ENCODE peak calls at places on chromosomes 1 and 21, in seven cellular contexts. T is smooth muscle cell of the brain vasculature; D is neural crest cell; P is GM04504; G is stimulated activated CD8-positive, alpha-beta memory T cell treated with anti-CD3 and anti-CD28 coated beads, Interleukin-4, amount 100 ng/mL, for 24 hours; M is effector CD8-positive, alpha-beta T cell; Q is GM12891. K is an unnamed sample.
A peak's percentile ranks its signal among the peaks of the same experiment; 100 is the strongest.

GRCh38 chr1:115677570-115677969 is 35.8 kb downstream of the VANGL1 start:
- DNase-seq in M (no peak), P (no peak), T (no peak), G (no peak), Q (no peak), D (no peak), K (no peak)

GRCh38 chr1:150596095-150596892 is 16.9 kb upstream of the MCL1 start:
- DNase-seq in M (no peak), G (no peak), Q (no peak), D (no peak), T (no peak), P (no peak), K (no peak)

GRCh38 chr1:41464886-41465285 is 19.6 kb downstream of the EDN2 start:
- DNase-seq in D (no peak), Q (no peak), M (no peak), T (no peak), G (no peak), P (no peak), K (no peak)

GRCh38 chr1:62904537-62904936 is 120.6 kb downstream of the ATG4C start:
- DNase-seq in T (no peak), G (no peak), Q (no peak), D (no peak), P (no peak), M (no peak), K (no peak)

GRCh38 chr1:190084552-190084951 is 393.1 kb downstream of the BRINP3 start:
- DNase-seq in T (no peak), P (no peak), G (no peak), D (peak; percentile 7), Q (no peak), M (no peak), K (no peak)

GRCh38 chr1:53259932-53260331 is 21.6 kb upstream of the MAGOH start:
- DNase-seq in T (no peak), M (no peak), P (no peak), G (no peak), Q (no peak), D (no peak), K (no peak)

GRCh38 chr21:35619184-35619583 is 441.1 kb downstream of the SETD4 start:
- DNase-seq in Q (no peak), D (no peak), T (no peak), M (no peak), G (no peak), P (no peak), K (peak; percentile 45)

GRCh38 chr1:208179303-208179702 is 64.9 kb downstream of the PLXNA2 start:
- DNase-seq in P (no peak), D (no peak), Q (no peak), M (no peak), G (no peak), T (no peak), K (no peak)

GRCh38 chr1:165869343-165869742 is 41.9 kb downstream of the UCK2 start:
- DNase-seq in M (no peak), Q (no peak), P (no peak), T (no peak), D (no peak), G (no peak), K (no peak)

GRCh38 chr1:32684167-32684811 is 18.3 kb downstream of the SYNC start:
- DNase-seq in D (no peak), G (no peak), Q (no peak), M (no peak), T (no peak), P (peak; percentile 56), K (no peak)

GRCh38 chr1:180800945-180801344 is 111.8 kb upstream of the KIAA1614 start:
- DNase-seq in G (no peak), P (no peak), Q (no peak), T (no peak), M (no peak), D (no peak), K (no peak)

GRCh38 chr1:236123563-236123962 is 18.8 kb upstream of the GPR137B start:
- DNase-seq in Q (no peak), D (no peak), T (no peak), P (no peak), G (no peak), M (no peak), K (no peak)

GRCh38 chr21:35559128-35559831 is 501.0 kb downstream of the SETD4 start:
- DNase-seq in T (peak; percentile 82), M (no peak), D (no peak), P (peak; percentile 87), Q (no peak), G (no peak), K (peak; percentile 96)

GRCh38 chr1:162168261-162168660 is 98.8 kb downstream of the NOS1AP start:
- DNase-seq in P (no peak), D (no peak), M (no peak), T (no peak), G (no peak), Q (no peak), K (no peak)

GRCh38 chr1:41671116-41671755 is 186.8 kb upstream of the EDN2 start:
- DNase-seq in G (no peak), T (no peak), D (no peak), P (no peak), Q (no peak), M (no peak), K (no peak)

GRCh38 chr1:47703161-47703825 is 265.4 kb downstream of the FOXD2 start:
- DNase-seq in M (no peak), D (no peak), Q (no peak), G (no peak), P (no peak), T (no peak), K (no peak)

GRCh38 chr1:211420389-211420788 is 71.6 kb downstream of the RD3 start:
- DNase-seq in M (no peak), G (no peak), P (no peak), T (peak; percentile 62), Q (no peak), D (no peak), K (no peak)

GRCh38 chr1:164611754-164612642 is 53.0 kb downstream of the PBX1 start:
- DNase-seq in M (no peak), Q (no peak), D (peak; percentile 16), P (no peak), T (peak; percentile 57), G (no peak), K (no peak)

GRCh38 chr1:91529856-91530255 is 29.2 kb downstream of the CDC7 start:
- DNase-seq in G (no peak), T (no peak), D (no peak), M (no peak), P (peak; percentile 25), Q (no peak), K (peak; percentile 24)

GRCh38 chr1:110976089-110976488 is 12.4 kb upstream of the LRIF1 start:
- DNase-seq in Q (no peak), D (no peak), T (no peak), M (no peak), P (no peak), G (no peak), K (no peak)

GRCh38 chr1:21914880-21915640 is 22.1 kb downstream of the HSPG2 start:
- DNase-seq in T (no peak), Q (no peak), D (no peak), P (no peak), M (no peak), G (no peak), K (no peak)

GRCh38 chr1:241550318-241550717 is 18.1 kb downstream of the KMO start:
- DNase-seq in G (no peak), P (no peak), T (no peak), D (no peak), Q (no peak), M (no peak), K (no peak)

GRCh38 chr1:238139713-238140112 is 249.0 kb upstream of the ZP4 start:
- DNase-seq in Q (no peak), T (no peak), D (no peak), G (no peak), M (no peak), P (no peak), K (no peak)

GRCh38 chr1:45543599-45544417 is 6.8 kb upstream of the AKR1A1 start:
- DNase-seq in T (no peak), D (no peak), M (peak; percentile 52), P (no peak), G (peak; percentile 52), Q (no peak), K (no peak)

GRCh38 chr1:234724517-234725176 is 114.7 kb upstream of the IRF2BP2 start:
- DNase-seq in D (no peak), P (peak; percentile 64), Q (no peak), G (no peak), T (no peak), M (no peak), K (no peak)

GRCh38 chr1:214552174-214552608 is 789 bp upstream of the PTPN14 start:
- DNase-seq in G (no peak), M (no peak), Q (peak; percentile 20), T (no peak), D (peak; percentile 5), P (peak; percentile 72), K (peak; percentile 62)

GRCh38 chr1:12174789-12175455 is 8.1 kb downstream of the TNFRSF1B start:
- DNase-seq in Q (no peak), P (no peak), D (peak; percentile 65), M (no peak), G (no peak), T (no peak), K (no peak)

GRCh38 chr1:162026906-162027305 is 3.2 kb upstream of the OLFML2B start:
- DNase-seq in D (no peak), P (no peak), M (no peak), Q (no peak), T (no peak), G (no peak), K (no peak)

GRCh38 chr1:235708390-235708962 is 58.9 kb upstream of the GNG4 start:
- DNase-seq in T (no peak), G (no peak), D (no peak), P (peak; percentile 24), M (no peak), Q (no peak), K (peak; percentile 41)

GRCh38 chr1:32992489-32993214 is 28.0 kb upstream of the RNF19B start:
- DNase-seq in G (peak; percentile 46), D (no peak), Q (peak; percentile 47), M (no peak), T (peak; percentile 78), P (peak; percentile 90), K (peak; percentile 91)

GRCh38 chr1:6502000-6502891 is 10.8 kb upstream of the PLEKHG5 start:
- DNase-seq in Q (no peak), G (no peak), D (no peak), M (no peak), P (no peak), T (no peak), K (no peak)

K was measured in stromal cell of bone marrow.